ENCODE peak calls at places on chromosomes 5 and 9, in six cellular contexts. V is NCI-H2029, E is immature natural killer cell, U is GM13976, O is BJ, P is neural crest cell. X is an unnamed sample.

GRCh38 chr9:108663381-108663876 is 192.4 kb downstream of the ACTL7B start:
- DNase-seq in O (no peak), V (no peak), E (no peak), U (no peak), P (no peak), X (no peak)

GRCh38 chr9:131744171-131744714 is 4.4 kb upstream of the RAPGEF1 start:
- DNase-seq in E (no peak), U (no peak), P (no peak), V (peak), O (no peak), X (no peak)

GRCh38 chr5:3786165-3786564 is 190.5 kb downstream of the IRX1 start:
- DNase-seq in E (no peak), V (no peak), P (no peak), U (no peak), O (no peak), X (no peak)

GRCh38 chr5:77437194-77437593 is 54.9 kb downstream of the WDR41 start:
- DNase-seq in O (no peak), P (no peak), U (no peak), E (no peak), V (peak), X (no peak)

GRCh38 chr5:97009212-97009898 is 73.5 kb downstream of the LNPEP start:
- DNase-seq in O (no peak), P (no peak), E (peak), U (peak), V (peak), X (no peak)

GRCh38 chr5:62732677-62733121 is 154.1 kb downstream of the LRRC70 start:
- DNase-seq in P (no peak), V (peak), E (no peak), O (no peak), U (no peak), X (no peak)

GRCh38 chr9:95511232-95511951 is 5.4 kb downstream of the PTCH1 start:
- DNase-seq in P (peak), O (no peak), U (no peak), E (no peak), V (peak), X (no peak)

GRCh38 chr5:6399978-6400910 is 21.9 kb upstream of the MED10 start:
- DNase-seq in V (no peak), O (peak), U (no peak), E (no peak), P (no peak), X (no peak)

GRCh38 chr5:66232701-66233100 is 88.6 kb downstream of the SREK1 start:
- DNase-seq in V (no peak), P (peak), U (no peak), O (no peak), E (no peak), X (no peak)

GRCh38 chr9:116149844-116150243 is 3.7 kb upstream of the PAPPA start:
- DNase-seq in O (no peak), E (no peak), V (no peak), U (peak), P (peak), X (no peak)

GRCh38 chr5:135008556-135008955 is 25.5 kb downstream of the PITX1 start:
- DNase-seq in O (no peak), E (no peak), U (peak), V (no peak), P (no peak), X (no peak)

GRCh38 chr9:133415107-133415506 is 2.7 kb downstream of the REXO4 start:
- DNase-seq in E (no peak), P (no peak), O (no peak), V (no peak), U (no peak), X (no peak)

GRCh38 chr5:64295100-64295499 is 129.5 kb downstream of the RNF180 start:
- DNase-seq in U (no peak), V (no peak), O (no peak), E (no peak), P (no peak), X (no peak)

GRCh38 chr5:8391916-8392315 is 523.0 kb downstream of the MTRR start:
- DNase-seq in P (no peak), O (no peak), U (no peak), E (no peak), V (no peak), X (no peak)

GRCh38 chr5:157484768-157485167 is 24.8 kb downstream of the NIPAL4 start:
- DNase-seq in U (no peak), V (no peak), P (no peak), E (no peak), O (no peak), X (peak)